ENCODE peak calls at places on chromosomes 2 and 18, in seven cellular contexts. D is mesendoderm, V is H9, U is neuronal stem cell, H is H1, M is mesenchymal stem cell, W is trophoblast cell. R is an unnamed sample.

GRCh38 chr2:72963423-72964145 is 46.3 kb downstream of the EMX1 start:
- DNase-seq in M (no peak), V (peak; percentile 91), D (peak; percentile 97), U (no peak), W (no peak), H (peak; percentile 61), R (no peak)

GRCh38 chr2:100173907-100174525 is 31.6 kb upstream of the AFF3 start:
- DNase-seq in D (no peak), H (no peak), V (no peak), M (no peak), W (no peak), U (no peak), R (no peak)

GRCh38 chr2:70887550-70888229 is 48.0 kb upstream of the ATP6V1B1 start:
- DNase-seq in W (no peak), D (no peak), V (peak; percentile 86), H (no peak), U (no peak), M (no peak), R (no peak)

GRCh38 chr2:71613953-71614925 is 160.9 kb downstream of the DYSF start:
- DNase-seq in V (peak; percentile 17), U (no peak), M (no peak), D (no peak), W (no peak), H (no peak), R (no peak)

GRCh38 chr18:1593091-1593490 is 688.4 kb downstream of the ADCYAP1 start:
- DNase-seq in U (no peak), D (no peak), M (no peak), V (no peak), H (no peak), W (no peak), R (no peak)

GRCh38 chr18:47969851-47970250 is 39.4 kb upstream of the SMAD2 start:
- DNase-seq in M (peak; percentile 18), V (no peak), U (no peak), W (no peak), D (peak; percentile 21), H (no peak), R (no peak)

GRCh38 chr18:44325903-44326650 is 354.6 kb upstream of the SETBP1 start:
- DNase-seq in V (peak; percentile 61), U (peak; percentile 57), W (peak; percentile 34), H (peak; percentile 21), M (peak; percentile 57), D (peak; percentile 75), R (peak; percentile 61)

GRCh38 chr2:202122975-202123765 is 50.1 kb downstream of the KIAA2012 start:
- DNase-seq in W (no peak), H (no peak), M (peak; percentile 31), U (no peak), V (no peak), D (no peak), R (peak; percentile 45)

GRCh38 chr18:9849407-9849961 is 36.3 kb upstream of the TXNDC2 start:
- DNase-seq in M (no peak), W (peak; percentile 88), V (no peak), U (no peak), D (peak; percentile 40), H (no peak), R (no peak)

GRCh38 chr2:100244881-100245605 is 77.3 kb downstream of the LONRF2 start:
- DNase-seq in V (no peak), W (no peak), U (no peak), M (no peak), H (no peak), D (no peak), R (peak; percentile 74)

GRCh38 chr2:16621348-16621747 is 44.3 kb downstream of the CYRIA start:
- DNase-seq in D (no peak), H (no peak), M (peak; percentile 86), V (no peak), W (peak; percentile 86), U (no peak), R (peak; percentile 83)

GRCh38 chr18:48735070-48735676 is 196.3 kb downstream of the CTIF start:
- DNase-seq in M (no peak), H (peak; percentile 7), U (no peak), V (peak; percentile 67), D (peak; percentile 65), W (peak; percentile 53), R (peak; percentile 44)

GRCh38 chr18:9531791-9532410 is 56.6 kb downstream of the RALBP1 start:
- DNase-seq in D (peak; percentile 19), U (no peak), W (peak; percentile 89), M (no peak), V (no peak), H (no peak), R (peak; percentile 33)

DNA sequence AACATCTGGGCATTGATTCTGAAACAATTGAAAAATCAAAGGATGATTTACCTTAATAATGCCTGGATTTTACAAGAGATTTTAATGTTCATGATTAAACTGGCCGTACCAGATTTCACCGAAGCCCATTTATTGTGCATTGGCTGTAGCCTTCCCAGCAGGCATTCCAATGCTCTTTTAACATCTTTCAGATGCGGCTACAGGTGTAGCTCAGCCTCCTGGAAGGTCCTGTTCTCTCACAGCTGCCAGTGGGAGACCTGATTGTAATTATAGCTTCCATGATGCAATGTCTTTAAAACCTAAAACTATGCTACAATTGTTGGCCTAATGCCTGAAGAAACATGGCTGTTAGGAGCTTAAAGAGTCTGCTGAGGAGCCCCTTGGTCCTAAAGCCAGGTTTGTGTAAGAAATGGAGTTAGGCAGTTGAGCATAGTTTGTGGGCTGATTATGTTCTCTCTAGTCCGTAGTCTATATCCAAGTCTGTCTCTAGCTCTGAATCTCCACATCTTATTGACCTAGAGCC is 147.4 kb downstream of the CERS6 start:
- DNase-seq in D (no peak), M (no peak), U (no peak), V (no peak), H (no peak), W (no peak), R (peak; percentile 27)
- H3K23ac ChIP-seq in D (no peak overlapping the region), M (no peak overlapping the region), U (no peak overlapping the region), V (no peak overlapping the region), H (no peak overlapping the region), W (no peak overlapping the region), R (no peak overlapping the region)

GRCh38 chr2:196712867-196713266 is 73.4 kb downstream of the CCDC150 start:
- DNase-seq in V (no peak), H (no peak), U (no peak), W (no peak), D (no peak), M (no peak), R (no peak)
- H3K23ac ChIP-seq in V (no peak overlapping the region), H (no peak overlapping the region), U (no peak overlapping the region), W (no peak overlapping the region), D (no peak overlapping the region), M (no peak overlapping the region), R (no peak overlapping the region)

GRCh38 chr2:151614606-151615306 is 119.5 kb downstream of the NEB start:
- DNase-seq in M (no peak), W (no peak), D (no peak), U (no peak), H (no peak), V (no peak), R (no peak)
- H3K23ac ChIP-seq in M (no peak overlapping the region), W (no peak overlapping the region), D (no peak overlapping the region), U (no peak overlapping the region), H (no peak overlapping the region), V (no peak overlapping the region), R (no peak overlapping the region)

GRCh38 chr2:128350736-128351135 is 32.1 kb upstream of the HS6ST1 start:
- DNase-seq in D (no peak), U (no peak), M (no peak), H (no peak), V (no peak), W (no peak), R (no peak)

GRCh38 chr2:128357561-128358370 is 39.1 kb upstream of the HS6ST1 start:
- DNase-seq in M (no peak), H (no peak), U (no peak), W (no peak), D (no peak), V (no peak), R (no peak)

GRCh38 chr2:128354161-128354560 is 35.5 kb upstream of the HS6ST1 start:
- DNase-seq in W (no peak), D (no peak), U (no peak), M (no peak), V (no peak), H (no peak), R (no peak)

GRCh38 chr2:128356127-128356526 is 37.5 kb upstream of the HS6ST1 start:
- DNase-seq in V (no peak), H (no peak), W (no peak), U (no peak), M (no peak), D (no peak), R (no peak)

GRCh38 chr2:128354731-128355470 is 36.2 kb upstream of the HS6ST1 start:
- DNase-seq in H (no peak), V (no peak), D (no peak), M (no peak), U (no peak), W (no peak), R (peak; percentile 50)
- H3K23ac ChIP-seq in H (no peak overlapping the region), V (no peak overlapping the region), D (no peak overlapping the region), M (no peak overlapping the region), U (no peak overlapping the region), W (no peak overlapping the region), R (no peak overlapping the region)

DNA sequence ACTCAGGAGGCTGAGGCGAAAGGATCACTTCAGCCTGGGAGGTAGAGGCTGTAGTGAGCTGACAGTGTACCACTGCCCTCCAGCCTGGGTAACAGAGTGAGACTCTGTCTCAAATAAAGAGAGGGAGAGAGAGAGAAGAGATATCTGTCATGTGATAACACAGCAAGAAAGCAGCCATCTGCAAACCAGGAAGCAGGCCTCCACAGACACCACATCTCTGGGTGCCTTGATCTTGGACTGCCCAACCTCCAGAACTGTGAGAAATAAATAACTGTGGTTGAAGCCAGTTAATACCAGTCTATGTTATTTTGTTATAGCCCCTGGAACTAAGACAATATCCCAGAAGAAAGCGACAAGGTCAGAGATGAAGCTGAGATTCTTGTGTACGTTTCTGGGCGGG is 2.6 kb upstream of the CCDC68 start:
- DNase-seq in W (no peak), H (no peak), U (no peak), M (peak; percentile 42), V (no peak), D (no peak), R (no peak)
- H3K23ac ChIP-seq in W (no peak overlapping the region), H (no peak overlapping the region), U (no peak overlapping the region), M (no peak overlapping the region), V (no peak overlapping the region), D (no peak overlapping the region), R (peak overlapping the region; percentile 31)

GRCh38 chr2:17747684-17748452 is 5.7 kb downstream of the SMC6 start:
- DNase-seq in H (no peak), V (peak; percentile 56), W (no peak), D (peak; percentile 38), U (no peak), M (peak; percentile 52), R (peak; percentile 48)

GRCh38 chr2:17752281-17752680 is 1.3 kb downstream of the SMC6 start:
- DNase-seq in U (no peak), W (no peak), H (no peak), M (no peak), V (no peak), D (no peak), R (no peak)

GRCh38 chr2:17752892-17753802 is 463 bp downstream of the SMC6 start:
- DNase-seq in D (peak; percentile 83), U (no peak), M (peak; percentile 56), H (no peak), V (peak; percentile 47), W (peak; percentile 49), R (peak; percentile 34)

GRCh38 chr2:17748745-17749144 is 4.9 kb downstream of the SMC6 start:
- DNase-seq in D (peak; percentile 40), W (no peak), H (no peak), V (no peak), U (no peak), M (no peak), R (no peak)

GRCh38 chr2:17749753-17750438 is 3.7 kb downstream of the SMC6 start:
- DNase-seq in V (no peak), D (no peak), H (no peak), W (no peak), M (no peak), U (no peak), R (no peak)
- H3K23ac ChIP-seq in V (no peak overlapping the region), D (no peak overlapping the region), H (no peak overlapping the region), W (no peak overlapping the region), M (no peak overlapping the region), U (no peak overlapping the region), R (no peak overlapping the region)

GRCh38 chr2:11833601-11834000 is 87.2 kb downstream of the LPIN1 start:
- DNase-seq in V (no peak), U (no peak), M (peak; percentile 23), W (no peak), H (no peak), D (no peak), R (peak; percentile 64)
- H3K23ac ChIP-seq in V (no peak overlapping the region), U (no peak overlapping the region), M (no peak overlapping the region), W (no peak overlapping the region), H (no peak overlapping the region), D (no peak overlapping the region), R (peak overlapping the region; percentile 26)